ENCODE peak calls at places on chromosomes 7 and 10, in nine cellular contexts. C is renal cortical epithelial cell; Q is GM10248; K is glomerular endothelial cell; F is stimulated activated CD4-positive, alpha-beta T cell treated with anti-CD3 and anti-CD28 coated beads, Interleukin-1b, Interleukin-23, amount 100 ng/mL, for 24 hours; R is NCI-H1048; V is nucleus accumbens; X is AML-193; J is HepG2. S is an unnamed sample.

GRCh38 chr10:77279207-77279606 is 358.4 kb downstream of the KCNMA1 start:
- DNase-seq in J (no peak), Q (no peak), F (no peak), C (peak), R (no peak), V (no peak), K (no peak), X (no peak), S (no peak)

GRCh38 chr10:122057841-122058240 is 68.9 kb downstream of the TACC2 start:
- DNase-seq in V (no peak), R (no peak), X (no peak), F (no peak), J (no peak), Q (no peak), K (no peak), C (no peak), S (no peak)

GRCh38 chr7:106731207-106731606 is 70.2 kb upstream of the CCDC71L start:
- DNase-seq in C (no peak), F (no peak), X (peak), V (no peak), R (no peak), J (no peak), Q (peak), K (peak), S (peak)

GRCh38 chr10:24617771-24618396 is 105.8 kb downstream of the ARHGAP21 start:
- DNase-seq in F (peak), J (peak), R (no peak), K (peak), Q (peak), C (peak), V (no peak), X (peak), S (peak)

GRCh38 chr10:3401491-3401938 is 228.9 kb upstream of the PITRM1 start:
- DNase-seq in R (no peak), J (no peak), V (no peak), K (no peak), F (no peak), X (no peak), Q (no peak), C (no peak), S (no peak)

GRCh38 chr10:45383682-45384320 is 9.8 kb downstream of the ALOX5 start:
- DNase-seq in R (no peak), J (no peak), K (no peak), C (no peak), X (peak), F (no peak), Q (no peak), V (no peak), S (no peak)

GRCh38 chr10:11476035-11476434 is 135.4 kb downstream of the USP6NL start:
- DNase-seq in C (peak), F (no peak), K (no peak), J (no peak), R (no peak), V (no peak), X (no peak), Q (no peak), S (no peak)

GRCh38 chr7:39702133-39702532 is 78.8 kb downstream of the RALA start:
- DNase-seq in C (no peak), Q (no peak), K (no peak), V (no peak), F (no peak), J (no peak), X (no peak), R (no peak), S (no peak)

GRCh38 chr10:4868357-4868657 is 42.3 kb downstream of the AKR1E2 start:
- DNase-seq in K (no peak), Q (no peak), F (no peak), R (no peak), V (no peak), J (no peak), C (no peak), X (no peak), S (no peak)

GRCh38 chr10:108685863-108686531 is 1237.3 kb downstream of the XPNPEP1 start:
- DNase-seq in C (no peak), Q (no peak), X (no peak), R (no peak), V (no peak), K (no peak), J (no peak), F (no peak), S (no peak)

GRCh38 chr7:47416454-47417121 is 165.3 kb downstream of the TNS3 start:
- DNase-seq in Q (no peak), K (no peak), X (no peak), R (no peak), C (no peak), J (no peak), F (no peak), V (no peak), S (no peak)

GRCh38 chr10:72445851-72446250 is 91.1 kb upstream of the DNAJB12 start:
- DNase-seq in V (no peak), Q (no peak), X (no peak), C (no peak), J (no peak), K (no peak), R (no peak), F (no peak), S (no peak)

GRCh38 chr7:99184468-99185225 is 23.3 kb downstream of the KPNA7 start:
- DNase-seq in X (no peak), V (no peak), C (no peak), K (no peak), J (peak), F (no peak), R (no peak), Q (no peak), S (no peak)

GRCh38 chr10:125014086-125014830 is 72.3 kb downstream of the ZRANB1 start:
- DNase-seq in K (no peak), V (no peak), Q (no peak), R (no peak), C (no peak), J (no peak), F (no peak), X (no peak), S (no peak)

GRCh38 chr7:36219429-36219828 is 66.4 kb downstream of the EEPD1 start:
- DNase-seq in K (no peak), F (no peak), C (no peak), Q (no peak), X (no peak), J (no peak), R (no peak), V (no peak), S (no peak)

GRCh38 chr7:155576416-155576815 is 30.1 kb upstream of the CNPY1 start:
- DNase-seq in K (no peak), J (no peak), F (no peak), R (no peak), Q (no peak), X (no peak), C (no peak), V (no peak), S (no peak)

GRCh38 chr10:44934416-44935200 is 23.5 kb downstream of the TMEM72 start:
- DNase-seq in J (no peak), C (no peak), R (no peak), K (no peak), Q (no peak), F (no peak), X (no peak), V (no peak), S (no peak)

GRCh38 chr10:126252884-126253612 is 135.2 kb downstream of the ADAM12 start:
- DNase-seq in X (no peak), V (no peak), K (no peak), F (no peak), R (no peak), J (no peak), Q (no peak), C (peak), S (no peak)

GRCh38 chr10:29132821-29133156 is 156.1 kb upstream of the LYZL1 start:
- DNase-seq in F (no peak), X (no peak), K (no peak), C (no peak), V (no peak), Q (no peak), R (no peak), J (no peak), S (no peak)

GRCh38 chr10:5592070-5592469 is 67.3 kb downstream of the CALML3 start:
- DNase-seq in R (no peak), C (no peak), V (no peak), X (no peak), J (no peak), K (no peak), F (no peak), Q (no peak), S (no peak)

GRCh38 chr7:46383605-46384004 is 462.5 kb upstream of the IGFBP3 start:
- DNase-seq in Q (no peak), F (no peak), C (peak), R (no peak), K (no peak), X (no peak), V (no peak), J (no peak), S (no peak)

GRCh38 chr7:136353287-136353686 is 376.1 kb upstream of the MTPN start:
- DNase-seq in F (no peak), R (no peak), K (no peak), C (no peak), X (no peak), Q (no peak), J (no peak), V (no peak), S (no peak)

GRCh38 chr10:131618587-131619267 is 282.1 kb upstream of the PPP2R2D start:
- DNase-seq in X (no peak), R (no peak), Q (no peak), C (no peak), K (no peak), J (no peak), V (no peak), F (no peak), S (no peak)

GRCh38 chr7:131182446-131183075 is 145.1 kb upstream of the MKLN1 start:
- DNase-seq in J (no peak), C (no peak), K (no peak), V (no peak), F (no peak), R (no peak), X (no peak), Q (no peak), S (no peak)

GRCh38 chr7:17941171-17941490 is 837 bp upstream of the SNX13 start:
- DNase-seq in J (peak), X (no peak), R (no peak), K (no peak), F (no peak), C (peak), V (no peak), Q (no peak), S (no peak)

GRCh38 chr10:49271346-49271745 is 27.6 kb upstream of the C10orf71 start:
- DNase-seq in R (no peak), F (no peak), V (no peak), Q (no peak), K (no peak), C (no peak), X (no peak), J (no peak), S (no peak)

GRCh38 chr10:132514841-132515521 is 22.6 kb upstream of the INPP5A start:
- DNase-seq in V (no peak), C (no peak), F (no peak), K (no peak), Q (no peak), X (no peak), J (no peak), R (no peak), S (no peak)

GRCh38 chr10:114856544-114857287 is 35.1 kb downstream of the FHIP2A start:
- DNase-seq in C (peak), K (peak), J (no peak), Q (no peak), F (no peak), V (no peak), R (no peak), X (no peak), S (peak)

GRCh38 chr10:77290528-77291155 is 347.0 kb downstream of the KCNMA1 start:
- DNase-seq in V (no peak), C (peak), R (no peak), Q (no peak), J (no peak), K (no peak), X (no peak), F (no peak), S (no peak)

GRCh38 chr10:104331208-104331838 is 6.9 kb downstream of the ITPRIP start:
- DNase-seq in V (no peak), R (no peak), F (no peak), J (peak), X (no peak), Q (no peak), C (peak), K (no peak), S (peak)

GRCh38 chr10:93006435-93007039 is 54.1 kb upstream of the CYP26C1 start:
- DNase-seq in J (peak), R (no peak), V (no peak), C (peak), Q (peak), X (peak), F (no peak), K (peak), S (peak)

GRCh38 chr7:22083711-22084289 is 138.1 kb upstream of the CDCA7L start:
- DNase-seq in Q (no peak), V (no peak), J (no peak), F (no peak), C (peak), X (no peak), R (no peak), K (no peak), S (no peak)

GRCh38 chr10:6729071-6729773 is 149.1 kb upstream of the PRKCQ start:
- DNase-seq in F (no peak), R (no peak), X (no peak), K (no peak), Q (no peak), C (peak), V (no peak), J (no peak), S (no peak)

GRCh38 chr10:69319911-69320316 is 41.6 kb downstream of the HK1 start:
- DNase-seq in F (no peak), X (no peak), V (no peak), K (no peak), J (no peak), Q (no peak), C (no peak), R (no peak), S (no peak)

GRCh38 chr10:100774876-100775275 is 29.5 kb downstream of the PAX2 start:
- DNase-seq in X (no peak), C (no peak), J (no peak), Q (no peak), F (no peak), V (no peak), K (no peak), R (no peak), S (no peak)

GRCh38 chr10:104941662-104942061 is 300.6 kb downstream of the SORCS3 start:
- DNase-seq in F (no peak), J (no peak), C (no peak), R (no peak), V (no peak), X (no peak), K (no peak), Q (no peak), S (no peak)

GRCh38 chr10:112949128-112949823 is 771 bp upstream of the TCF7L2 start:
- DNase-seq in K (no peak), Q (no peak), V (no peak), F (no peak), C (peak), R (no peak), J (peak), X (peak), S (no peak)

S was measured in pulmonary artery endothelial cell.